ENCODE peak calls at places on chromosome 19, in six cellular contexts. Y is stomach, R is cardiac fibroblast, A is fibroblast of lung, Z is heart right ventricle, C is endothelial cell. F is an unnamed sample.

GRCh38 chr19:31448221-31448657 is 99.0 kb upstream of the TSHZ3 start:
- DNase-seq in Y (peak; percentile 26), R (peak; percentile 93), A (peak; percentile 96), Z (peak; percentile 80), C (no peak), F (peak; percentile 36)

GRCh38 chr19:29004796-29005195 is 208.2 kb downstream of the UQCRFS1 start:
- DNase-seq in Y (no peak), R (no peak), A (no peak), Z (no peak), C (no peak), F (no peak)

GRCh38 chr19:54312436-54313362 is at the start of gene LILRA5:
- DNase-seq in Y (no peak), R (no peak), A (no peak), Z (peak; percentile 38), C (no peak), F (no peak)

GRCh38 chr19:13014101-13014920 is 19.0 kb downstream of the NFIX start:
- DNase-seq in Y (no peak), R (no peak), A (peak; percentile 23), Z (no peak), C (no peak), F (no peak)

GRCh38 chr19:8664671-8665057 is 33.9 kb downstream of the ACTL9 start:
- DNase-seq in Y (no peak), R (no peak), A (no peak), Z (no peak), C (no peak), F (no peak)

GRCh38 chr19:48237057-48237456 is 18.7 kb downstream of the CARD8 start:
- DNase-seq in Y (no peak), R (no peak), A (no peak), Z (no peak), C (no peak), F (no peak)

GRCh38 chr19:19653597-19654147 is 9.8 kb downstream of the ATP13A1 start:
- DNase-seq in Y (no peak), R (no peak), A (no peak), Z (no peak), C (no peak), F (no peak)

GRCh38 chr19:7442423-7442822 is 46.4 kb downstream of the PEX11G start:
- DNase-seq in Y (no peak), R (peak; percentile 47), A (no peak), Z (no peak), C (no peak), F (no peak)

GRCh38 chr19:35612224-35612558 is 344 bp upstream of the HAUS5 start:
- DNase-seq in Y (no peak), R (no peak), A (no peak), Z (no peak), C (no peak), F (no peak)

GRCh38 chr19:28313633-28314032 is 899.3 kb downstream of the UQCRFS1 start:
- DNase-seq in Y (no peak), R (peak; percentile 77), A (peak; percentile 2), Z (no peak), C (no peak), F (peak; percentile 54)

GRCh38 chr19:7903244-7904073 is at the start of gene MAP2K7:
- DNase-seq in Y (peak; percentile 100), R (peak; percentile 99), A (peak; percentile 99), Z (peak; percentile 100), C (peak; percentile 100), F (peak; percentile 98)

GRCh38 chr19:18173572-18174294 is at the start of gene IFI30:
- DNase-seq in Y (peak; percentile 96), R (peak; percentile 43), A (no peak), Z (peak; percentile 75), C (no peak), F (no peak)

GRCh38 chr19:7257148-7258041 is 36.8 kb downstream of the INSR start:
- DNase-seq in Y (peak; percentile 59), R (peak; percentile 60), A (peak; percentile 32), Z (no peak), C (no peak), F (no peak)

GRCh38 chr19:45881082-45881908 is 4.6 kb downstream of the IRF2BP1 start:
- DNase-seq in Y (no peak), R (no peak), A (no peak), Z (no peak), C (no peak), F (no peak)

GRCh38 chr19:37227996-37228395 is 10.0 kb downstream of the ZNF383 start:
- DNase-seq in Y (no peak), R (peak; percentile 11), A (no peak), Z (no peak), C (peak; percentile 30), F (no peak)

GRCh38 chr19:43105496-43105895 is 23.0 kb upstream of the PSG2 start:
- DNase-seq in Y (no peak), R (no peak), A (no peak), Z (no peak), C (no peak), F (no peak)

GRCh38 chr19:43362179-43362578 is 8.7 kb downstream of the CD177 start:
- DNase-seq in Y (no peak), R (peak; percentile 28), A (no peak), Z (no peak), C (no peak), F (no peak)

GRCh38 chr19:49696115-49696514 is 5.2 kb downstream of the CPT1C start:
- DNase-seq in Y (no peak), R (no peak), A (no peak), Z (no peak), C (no peak), F (no peak)

GRCh38 chr19:38194061-38194701 is 29.8 kb downstream of the DPF1 start:
- DNase-seq in Y (no peak), R (no peak), A (no peak), Z (no peak), C (no peak), F (no peak)

DNA sequence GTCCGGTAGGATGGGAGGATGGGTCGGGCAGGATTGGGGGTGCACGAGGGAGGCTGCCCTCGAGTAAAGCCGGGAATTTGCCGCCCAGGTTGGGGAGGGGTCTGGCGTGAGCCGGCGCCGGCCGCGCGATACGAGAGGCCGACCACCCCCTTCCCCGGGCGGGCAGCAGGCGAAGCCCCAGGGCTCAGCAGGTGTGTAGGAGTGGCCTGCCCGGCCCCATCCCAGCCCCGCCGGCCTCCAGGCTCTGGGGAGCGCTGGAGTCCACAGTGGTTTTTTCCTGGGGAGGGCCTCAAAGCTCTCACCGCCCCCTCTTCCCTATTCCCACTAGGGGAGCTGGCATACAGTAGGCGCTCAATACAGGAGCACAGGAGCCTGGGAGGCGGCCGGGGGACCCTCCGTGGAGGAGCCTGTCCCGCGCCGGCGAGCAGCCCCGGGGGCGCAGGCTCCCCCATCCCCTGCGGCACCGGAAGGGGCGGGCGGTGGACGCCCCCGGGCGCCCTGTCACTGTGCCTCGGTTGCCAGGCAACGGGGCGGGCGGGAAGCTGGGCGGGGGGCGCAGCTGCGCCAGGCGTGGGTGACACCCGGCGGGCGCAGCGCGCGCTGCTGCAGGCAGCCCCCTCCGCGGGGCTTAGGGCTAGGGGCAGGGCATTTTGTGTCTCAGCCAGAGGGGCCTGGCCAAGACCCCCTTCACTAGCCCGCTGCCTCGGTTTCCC is 3.5 kb upstream of the REXO1 start:
- DNase-seq in Y (no peak), R (no peak), A (no peak), Z (no peak), C (peak; percentile 19), F (no peak)
- TF ChIP-seq CTCF in Y (no peak), R (no peak), A (no peak), Z (no peak), C (no peak), F (no peak)

DNA sequence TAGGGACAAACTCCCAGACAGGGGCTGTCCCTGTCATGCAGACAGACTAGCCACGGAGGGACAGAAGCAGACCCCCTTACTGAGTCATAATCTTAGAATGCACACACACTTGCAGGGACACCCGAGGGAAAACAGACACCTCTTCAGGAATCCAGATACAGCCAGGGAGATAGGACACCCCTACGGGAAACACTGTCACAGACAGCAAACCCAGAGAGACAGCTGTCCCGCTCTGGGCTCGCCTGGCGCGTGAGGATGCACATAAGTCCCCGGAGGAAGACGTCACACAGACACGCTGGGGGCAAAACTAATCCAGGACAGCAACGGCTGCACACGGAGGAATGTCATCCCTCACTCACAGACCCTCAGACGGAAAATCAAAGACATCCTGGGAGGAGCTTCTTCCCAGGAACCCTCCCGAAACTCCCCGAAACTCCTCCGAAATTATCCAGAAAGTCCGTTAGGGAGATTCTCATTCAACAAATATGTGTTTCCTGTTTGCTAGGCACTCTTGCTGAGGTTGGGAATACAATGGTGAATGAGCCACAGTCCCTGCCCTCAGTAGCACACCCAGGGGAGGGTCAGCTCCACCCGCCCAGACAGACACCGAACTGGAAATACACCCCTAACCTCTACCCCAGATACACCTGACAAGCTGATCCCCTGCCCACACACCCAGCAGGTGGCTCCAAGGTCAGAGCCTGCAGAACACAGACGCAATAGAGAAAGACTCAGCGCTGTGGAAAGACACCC is 15.2 kb upstream of the TOMM40 start:
- DNase-seq in Y (no peak), R (peak; percentile 67), A (no peak), Z (no peak), C (no peak), F (no peak)
- TF ChIP-seq CTCF in Y (no peak), R (no peak), A (no peak), Z (no peak), C (no peak), F (no peak)

DNA sequence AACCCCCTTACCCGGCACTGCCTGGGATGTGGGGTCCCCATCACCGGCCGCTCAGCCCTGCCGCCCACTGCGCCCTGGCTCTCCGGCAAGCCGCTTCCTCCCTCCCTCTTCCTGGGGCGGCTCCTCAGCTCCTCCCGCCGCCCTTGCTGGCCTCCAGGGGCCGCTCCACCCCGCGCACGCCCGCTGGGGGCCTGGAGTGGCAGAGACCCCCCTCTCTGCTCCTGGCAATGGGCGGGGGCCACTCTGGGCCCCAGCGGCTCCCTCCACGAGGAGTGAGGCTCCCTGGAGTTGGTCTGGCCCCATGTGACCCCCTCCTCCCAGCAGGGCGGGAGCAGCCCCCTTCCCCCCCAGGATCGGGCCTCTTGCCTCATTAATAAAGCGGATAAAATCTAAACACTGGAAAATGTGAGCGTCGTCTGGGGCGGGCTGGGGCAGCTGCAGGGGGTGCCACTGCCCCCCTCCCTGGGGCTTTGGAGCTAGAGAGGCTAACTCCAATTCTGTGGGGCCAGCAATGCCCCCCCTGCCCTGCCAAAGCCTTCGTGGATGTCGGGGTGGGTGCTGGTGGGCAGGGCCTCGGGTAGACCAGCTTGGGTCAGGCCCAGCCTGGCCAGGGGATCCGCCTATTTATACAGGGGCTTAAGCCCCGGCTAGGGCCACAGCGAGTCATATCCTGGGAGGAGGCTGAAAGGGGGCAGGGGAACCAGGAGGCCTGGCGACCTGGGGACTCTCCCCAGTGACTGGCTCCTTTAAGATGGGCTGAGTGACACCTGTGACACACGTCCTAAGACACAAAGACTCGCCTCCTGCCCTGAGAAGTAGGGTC is at the start of gene PTGER1:
- DNase-seq in Y (no peak), R (peak; percentile 45), A (peak; percentile 58), Z (no peak), C (peak; percentile 63), F (no peak)
- TF ChIP-seq CTCF in Y (no peak), R (peak; percentile 48), A (peak; percentile 41), Z (no peak), C (no peak), F (peak; percentile 51)

DNA sequence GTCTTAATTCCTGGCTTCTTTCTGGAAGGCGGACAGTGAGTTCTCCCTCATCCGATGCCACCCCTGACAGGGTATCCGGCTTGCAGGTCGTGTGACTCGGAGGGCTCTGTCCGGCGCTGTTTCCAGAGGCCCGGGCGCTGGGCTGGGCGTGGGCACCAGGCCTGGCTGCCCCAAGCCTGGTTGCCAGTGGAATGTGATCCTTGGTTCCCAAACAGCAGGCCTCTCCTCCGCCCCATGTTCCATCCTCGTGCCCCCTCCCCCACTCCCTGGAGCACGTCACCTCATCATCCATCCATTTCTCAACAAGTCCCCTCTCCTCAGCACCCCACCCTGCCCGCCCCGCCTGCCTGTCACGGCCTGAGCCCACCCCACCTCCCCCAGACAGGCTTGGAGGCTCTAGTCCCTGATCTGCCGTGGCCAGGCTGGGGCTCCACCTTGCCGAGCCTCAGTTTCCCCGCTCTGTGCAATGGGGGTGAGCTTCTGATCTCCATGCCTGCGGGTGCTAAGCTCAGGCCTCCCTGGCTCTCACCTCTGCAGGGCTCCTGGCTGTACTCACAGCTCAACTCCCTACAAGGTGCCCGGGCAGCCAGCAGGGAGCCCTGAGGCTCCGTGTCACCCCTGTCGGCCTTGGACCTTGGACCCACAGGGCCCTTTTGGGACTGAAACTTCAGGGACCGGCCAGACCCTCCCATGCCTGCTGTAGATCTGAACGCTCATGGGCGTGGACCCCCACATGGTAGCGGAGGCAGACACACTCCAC is 2.3 kb downstream of the TBXA2R start:
- DNase-seq in Y (no peak), R (no peak), A (no peak), Z (no peak), C (no peak), F (no peak)
- TF ChIP-seq CTCF in Y (no peak), R (no peak), A (no peak), Z (no peak), C (no peak), F (no peak)

F was measured in AG09319.